ENCODE peak calls at places on chromosomes 5 and 9, in four cellular contexts. Q is colonic mucosa, T is LHCN-M2, I is hippocampal formation. K is an unnamed sample.

GRCh38 chr9:133225171-133226011 is 16.3 kb upstream of the OBP2B start:
- DNase-seq in Q (no peak), T (no peak), I (no peak), K (no peak)

GRCh38 chr9:125772740-125773139 is 25.6 kb downstream of the PBX3 start:
- DNase-seq in Q (no peak), T (no peak), I (no peak), K (no peak)

GRCh38 chr5:164422400-164422799 is 917.0 kb downstream of the MAT2B start:
- DNase-seq in Q (no peak), T (peak), I (no peak), K (no peak)

GRCh38 chr9:136896027-136896426 is 9.7 kb downstream of the TRAF2 start:
- DNase-seq in Q (no peak), T (no peak), I (no peak), K (no peak)

GRCh38 chr9:93003552-93004407 is 54.7 kb upstream of the SUSD3 start:
- DNase-seq in Q (peak), T (peak), I (peak), K (peak)

GRCh38 chr9:132014218-132014800 is 65.4 kb downstream of the MED27 start:
- DNase-seq in Q (no peak), T (no peak), I (no peak), K (no peak)

GRCh38 chr9:134497283-134497860 is 144.2 kb upstream of the COL5A1 start:
- DNase-seq in Q (no peak), T (no peak), I (no peak), K (peak)

GRCh38 chr5:135438712-135439111 is 8.4 kb downstream of the DCANP1 start:
- DNase-seq in Q (no peak), T (no peak), I (no peak), K (no peak)

GRCh38 chr5:61489574-61489973 is 157.5 kb downstream of the ZSWIM6 start:
- DNase-seq in Q (no peak), T (no peak), I (no peak), K (no peak)